ENCODE peak calls at places on chromosomes 16 and 17, in ten cellular contexts. K is Caki2; O is right cardiac atrium; C is stimulated activated CD4-positive, alpha-beta T cell treated with anti-CD3 and anti-CD28 coated beads, Interleukin-1b, Interleukin-23, amount 100 ng/mL, for 1 hour; F is NCI-H1105 treated with DMSO at 0.1 percent for 48 hours; X is Right ventricle myocardium inferior; L is HEK293T; V is midbrain; H is skeletal muscle cell; N is suprapubic skin. Y is an unnamed sample.

GRCh38 chr17:82835766-82836512 is 3.9 kb downstream of the ZNF750 start:
- DNase-seq in L (no peak), C (no peak), V (no peak), O (no peak), X (no peak), K (no peak), H (peak), N (no peak), F (peak), Y (no peak)

GRCh38 chr17:65472602-65473001 is 88.8 kb downstream of the AXIN2 start:
- DNase-seq in L (no peak), K (no peak), N (no peak), X (no peak), C (no peak), H (peak), F (no peak), O (peak), V (peak), Y (no peak)

GRCh38 chr16:84199861-84200260 is 8.9 kb downstream of the ADAD2 start:
- DNase-seq in O (no peak), K (no peak), L (no peak), C (no peak), N (no peak), F (no peak), V (peak), H (no peak), X (peak), Y (no peak)

GRCh38 chr16:88306860-88307545 is 75.8 kb upstream of the ZNF469 start:
- DNase-seq in V (no peak), L (no peak), N (no peak), H (peak), C (no peak), X (peak), O (peak), F (no peak), K (no peak), Y (no peak)

GRCh38 chr16:2535644-2536021 is 2.2 kb upstream of the PDPK1 start:
- DNase-seq in K (no peak), C (no peak), O (peak), X (peak), N (peak), L (no peak), F (no peak), V (no peak), H (peak), Y (no peak)

GRCh38 chr16:29025218-29025617 is 40.4 kb downstream of the LAT start:
- DNase-seq in L (no peak), K (no peak), V (no peak), C (no peak), F (no peak), N (peak), H (no peak), X (no peak), O (no peak), Y (no peak)

GRCh38 chr16:2664522-2665096 is 17.7 kb upstream of the KCTD5 start:
- DNase-seq in N (no peak), L (no peak), V (no peak), H (no peak), X (no peak), O (no peak), F (peak), K (no peak), C (no peak), Y (no peak)

GRCh38 chr17:50117202-50118040 is 12.5 kb downstream of the SAMD14 start:
- DNase-seq in C (peak), X (peak), N (no peak), L (no peak), V (no peak), H (no peak), O (peak), K (no peak), F (peak), Y (peak)

GRCh38 chr17:83031321-83031945 is 48.0 kb upstream of the METRNL start:
- DNase-seq in K (no peak), C (no peak), L (no peak), O (no peak), X (no peak), V (no peak), H (no peak), N (no peak), F (no peak), Y (no peak)

GRCh38 chr17:36934144-36934758 is 3.0 kb upstream of the LHX1 start:
- DNase-seq in F (no peak), C (no peak), X (no peak), K (no peak), V (no peak), L (no peak), N (no peak), H (no peak), O (no peak), Y (no peak)

GRCh38 chr17:32915108-32915700 is 12.7 kb upstream of the TMEM98 start:
- DNase-seq in F (no peak), L (no peak), V (no peak), C (no peak), N (no peak), X (no peak), O (no peak), K (no peak), H (no peak), Y (no peak)

GRCh38 chr16:86508028-86508946 is 2.0 kb upstream of the FOXF1 start:
- DNase-seq in O (no peak), H (no peak), N (no peak), X (peak), C (no peak), F (no peak), K (no peak), V (no peak), L (no peak), Y (no peak)

GRCh38 chr16:62576636-62577035 is 540.4 kb upstream of the CDH8 start:
- DNase-seq in X (no peak), O (no peak), F (no peak), H (no peak), N (no peak), K (no peak), V (no peak), C (no peak), L (no peak), Y (no peak)

GRCh38 chr17:73188011-73188410 is 4.8 kb upstream of the COG1 start:
- DNase-seq in C (no peak), H (no peak), V (no peak), F (no peak), K (no peak), L (no peak), N (no peak), O (no peak), X (no peak), Y (no peak)

GRCh38 chr17:82884923-82885322 is 45.1 kb upstream of the ZNF750 start:
- DNase-seq in K (no peak), N (no peak), O (no peak), C (no peak), L (no peak), X (no peak), H (no peak), V (no peak), F (no peak), Y (no peak)

Y was measured in T-helper 22 cell.